ENCODE peak calls at places on chromosomes 1 and 21, in five cellular contexts. O is sciatic nerve, Y is SHP77, F is activated T-cell treated with anti-CD3 and anti-CD28 coated beads for 1 hour, C is AG04449. G is an unnamed sample.

GRCh38 chr1:53107570-53108322 is 34.7 kb downstream of the SLC1A7 start:
- DNase-seq in O (no peak), Y (peak; percentile 50), F (no peak), C (peak; percentile 98), G (no peak)

GRCh38 chr1:235783148-235783776 is 83.4 kb downstream of the LYST start:
- DNase-seq in O (no peak), Y (peak; percentile 33), F (no peak), C (no peak), G (peak; percentile 44)

GRCh38 chr1:227944931-227945890 is 2.5 kb downstream of the WNT9A start:
- DNase-seq in O (peak; percentile 60), Y (peak; percentile 40), F (no peak), C (no peak), G (peak; percentile 60)

GRCh38 chr1:183027031-183027430 is 3.8 kb downstream of the LAMC1 start:
- DNase-seq in O (no peak), Y (no peak), F (no peak), C (no peak), G (no peak)

GRCh38 chr1:54995835-54996234 is 2.9 kb upstream of the BSND start:
- DNase-seq in O (no peak), Y (no peak), F (no peak), C (no peak), G (no peak)

GRCh38 chr21:43359081-43359822 is 67.7 kb downstream of the SIK1 start:
- DNase-seq in O (no peak), Y (no peak), F (no peak), C (no peak), G (no peak)

GRCh38 chr1:202553560-202554038 is 156.7 kb downstream of the SYT2 start:
- DNase-seq in O (no peak), Y (no peak), F (no peak), C (no peak), G (peak; percentile 20)

GRCh38 chr1:200452850-200453543 is 43.2 kb upstream of the ZNF281 start:
- DNase-seq in O (no peak), Y (no peak), F (no peak), C (no peak), G (no peak)

G was measured in SJCRH30.